ENCODE peak calls at places on chromosomes 5 and 9, in four cellular contexts. One of them, this sample, is unnamed.

GRCh38 chr5:95747041-95747679 is 16.0 kb downstream of the RHOBTB3 start:
- DNase-seq in neural crest cell: no peak
- DNase-seq in CD4-positive, alpha-beta T cell: no peak
- DNase-seq in GM20000: no peak
- DNase-seq in this sample: no peak

GRCh38 chr5:149227168-149227826 is 44.4 kb upstream of the AFAP1L1 start:
- DNase-seq in neural crest cell: no peak
- DNase-seq in CD4-positive, alpha-beta T cell: no peak
- DNase-seq in GM20000: no peak
- DNase-seq in this sample: no peak

GRCh38 chr5:179907570-179908324 is at the start of gene TBC1D9B:
- DNase-seq in neural crest cell: peak
- DNase-seq in CD4-positive, alpha-beta T cell: peak
- DNase-seq in GM20000: peak
- DNase-seq in this sample: peak

GRCh38 chr5:134555889-134556311 is 30.4 kb downstream of the JADE2 start:
- DNase-seq in neural crest cell: peak
- DNase-seq in CD4-positive, alpha-beta T cell: peak
- DNase-seq in GM20000: peak
- DNase-seq in this sample: peak

GRCh38 chr9:110875275-110875674 is 163.0 kb downstream of the LPAR1 start:
- DNase-seq in neural crest cell: no peak
- DNase-seq in CD4-positive, alpha-beta T cell: no peak
- DNase-seq in GM20000: peak
- DNase-seq in this sample: peak

GRCh38 chr5:141878186-141878770 is at the start of gene PCDH1:
- DNase-seq in neural crest cell: no peak
- DNase-seq in CD4-positive, alpha-beta T cell: no peak
- DNase-seq in GM20000: peak
- DNase-seq in this sample: no peak

GRCh38 chr5:164475339-164475977 is 970.0 kb downstream of the MAT2B start:
- DNase-seq in neural crest cell: no peak
- DNase-seq in CD4-positive, alpha-beta T cell: no peak
- DNase-seq in GM20000: no peak
- DNase-seq in this sample: peak

GRCh38 chr9:90702431-90702830 is 59.8 kb upstream of the DIRAS2 start:
- DNase-seq in neural crest cell: no peak
- DNase-seq in CD4-positive, alpha-beta T cell: no peak
- DNase-seq in GM20000: no peak
- DNase-seq in this sample: no peak

GRCh38 chr5:147989239-147989638 is 74.5 kb upstream of the SPINK5 start:
- DNase-seq in neural crest cell: no peak
- DNase-seq in CD4-positive, alpha-beta T cell: no peak
- DNase-seq in GM20000: no peak
- DNase-seq in this sample: no peak

GRCh38 chr9:38437193-38437823 is 13.1 kb upstream of the IGFBPL1 start:
- DNase-seq in neural crest cell: no peak
- DNase-seq in CD4-positive, alpha-beta T cell: no peak
- DNase-seq in GM20000: no peak
- DNase-seq in this sample: no peak

GRCh38 chr5:33309076-33309475 is 131.7 kb upstream of the TARS1 start:
- DNase-seq in neural crest cell: no peak
- DNase-seq in CD4-positive, alpha-beta T cell: no peak
- DNase-seq in GM20000: no peak
- DNase-seq in this sample: no peak

GRCh38 chr5:72130342-72130741 is 23.1 kb downstream of the MAP1B start:
- DNase-seq in neural crest cell: no peak
- DNase-seq in CD4-positive, alpha-beta T cell: no peak
- DNase-seq in GM20000: no peak
- DNase-seq in this sample: no peak

GRCh38 chr9:129436751-129437625 is 183.9 kb downstream of the C9orf50 start:
- DNase-seq in neural crest cell: no peak
- DNase-seq in CD4-positive, alpha-beta T cell: peak
- DNase-seq in GM20000: no peak
- DNase-seq in this sample: no peak

GRCh38 chr9:2060425-2060824 is 45.3 kb downstream of the SMARCA2 start:
- DNase-seq in neural crest cell: no peak
- DNase-seq in CD4-positive, alpha-beta T cell: no peak
- DNase-seq in GM20000: no peak
- DNase-seq in this sample: no peak

GRCh38 chr5:16585028-16585667 is 31.6 kb downstream of the RETREG1 start:
- DNase-seq in neural crest cell: no peak
- DNase-seq in CD4-positive, alpha-beta T cell: no peak
- DNase-seq in GM20000: peak
- DNase-seq in this sample: no peak

GRCh38 chr5:74629326-74629725 is 11.2 kb downstream of the ENC1 start:
- DNase-seq in neural crest cell: no peak
- DNase-seq in CD4-positive, alpha-beta T cell: no peak
- DNase-seq in GM20000: no peak
- DNase-seq in this sample: no peak

GRCh38 chr5:75847561-75848021 is 130.4 kb upstream of the POC5 start:
- DNase-seq in neural crest cell: no peak
- DNase-seq in CD4-positive, alpha-beta T cell: no peak
- DNase-seq in GM20000: peak
- DNase-seq in this sample: peak

GRCh38 chr9:112174223-112174964 is 703 bp downstream of the SUSD1 start:
- DNase-seq in neural crest cell: peak
- DNase-seq in CD4-positive, alpha-beta T cell: peak
- DNase-seq in GM20000: peak
- DNase-seq in this sample: peak

GRCh38 chr9:125990793-125991220 is 243.6 kb downstream of the PBX3 start:
- DNase-seq in neural crest cell: no peak
- DNase-seq in CD4-positive, alpha-beta T cell: no peak
- DNase-seq in GM20000: no peak
- DNase-seq in this sample: no peak

GRCh38 chr5:61340775-61341361 is 8.8 kb downstream of the ZSWIM6 start:
- DNase-seq in neural crest cell: no peak
- DNase-seq in CD4-positive, alpha-beta T cell: no peak
- DNase-seq in GM20000: no peak
- DNase-seq in this sample: no peak

GRCh38 chr9:9790216-9790872 is 822.5 kb downstream of the PTPRD start:
- DNase-seq in neural crest cell: peak
- DNase-seq in CD4-positive, alpha-beta T cell: no peak
- DNase-seq in GM20000: peak
- DNase-seq in this sample: peak
- TF ChIP-seq CTCF in neural crest cell: peak
- TF ChIP-seq CTCF in CD4-positive, alpha-beta T cell: peak
- TF ChIP-seq CTCF in GM20000: peak
- TF ChIP-seq CTCF in this sample: peak

GRCh38 chr9:36991516-36992134 is 42.4 kb downstream of the PAX5 start:
- DNase-seq in neural crest cell: peak
- DNase-seq in CD4-positive, alpha-beta T cell: no peak
- DNase-seq in GM20000: no peak
- DNase-seq in this sample: peak
- TF ChIP-seq CTCF in neural crest cell: peak
- TF ChIP-seq CTCF in CD4-positive, alpha-beta T cell: peak
- TF ChIP-seq CTCF in GM20000: peak
- TF ChIP-seq CTCF in this sample: peak

GRCh38 chr9:92770005-92770995 is 5.7 kb upstream of the BICD2 start:
- DNase-seq in neural crest cell: no peak
- DNase-seq in CD4-positive, alpha-beta T cell: no peak
- DNase-seq in GM20000: no peak
- DNase-seq in this sample: no peak
- TF ChIP-seq CTCF in neural crest cell: no peak
- TF ChIP-seq CTCF in CD4-positive, alpha-beta T cell: no peak
- TF ChIP-seq CTCF in GM20000: no peak
- TF ChIP-seq CTCF in this sample: no peak

DNA sequence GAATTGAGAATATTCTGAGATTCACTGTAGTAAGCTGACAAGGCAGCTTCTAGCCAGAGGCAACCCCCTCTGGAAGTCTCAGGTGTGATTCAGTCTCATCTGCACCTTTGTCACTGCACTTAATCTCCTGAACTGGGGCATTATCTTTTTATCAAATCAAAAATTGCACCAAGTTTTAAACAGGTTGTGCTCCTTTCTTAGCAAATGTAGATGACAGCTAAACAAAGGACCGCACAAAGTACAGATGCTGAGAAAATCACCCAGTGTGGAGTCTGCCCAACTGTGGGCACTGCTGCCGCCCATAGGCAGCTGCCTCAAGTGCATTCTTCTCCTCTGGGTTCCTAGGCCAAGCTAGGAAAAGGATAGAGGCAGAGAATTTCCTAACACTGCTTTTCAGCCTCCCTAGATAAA is 51.1 kb downstream of the STARD4 start:
- DNase-seq in neural crest cell: peak
- DNase-seq in CD4-positive, alpha-beta T cell: no peak
- DNase-seq in GM20000: no peak
- DNase-seq in this sample: peak
- TF ChIP-seq CTCF in neural crest cell: peak
- TF ChIP-seq CTCF in CD4-positive, alpha-beta T cell: no peak
- TF ChIP-seq CTCF in GM20000: peak
- TF ChIP-seq CTCF in this sample: peak

DNA sequence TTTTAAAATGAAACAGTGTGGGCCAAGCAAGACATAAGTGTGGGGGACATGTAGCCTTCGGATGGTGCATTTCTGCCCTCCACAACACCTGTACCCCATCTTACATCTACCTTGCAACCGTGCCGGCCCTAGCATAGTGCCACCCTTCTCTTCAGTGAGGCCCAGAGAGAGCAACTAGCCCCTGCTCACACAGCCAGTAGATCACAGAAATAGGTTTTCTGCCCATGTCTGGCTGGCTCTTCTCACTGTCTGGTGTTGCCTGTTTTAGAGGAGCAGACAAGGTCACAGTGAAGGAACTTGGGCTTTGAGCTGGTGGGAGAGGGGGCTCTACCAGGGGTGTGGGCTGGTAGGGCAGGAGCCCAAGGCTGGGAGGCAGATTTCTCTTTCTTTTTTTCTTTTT is 11.1 kb downstream of the PDLIM7 start:
- DNase-seq in neural crest cell: no peak
- DNase-seq in CD4-positive, alpha-beta T cell: no peak
- DNase-seq in GM20000: no peak
- DNase-seq in this sample: no peak
- TF ChIP-seq CTCF in neural crest cell: no peak
- TF ChIP-seq CTCF in CD4-positive, alpha-beta T cell: no peak
- TF ChIP-seq CTCF in GM20000: no peak
- TF ChIP-seq CTCF in this sample: no peak

DNA sequence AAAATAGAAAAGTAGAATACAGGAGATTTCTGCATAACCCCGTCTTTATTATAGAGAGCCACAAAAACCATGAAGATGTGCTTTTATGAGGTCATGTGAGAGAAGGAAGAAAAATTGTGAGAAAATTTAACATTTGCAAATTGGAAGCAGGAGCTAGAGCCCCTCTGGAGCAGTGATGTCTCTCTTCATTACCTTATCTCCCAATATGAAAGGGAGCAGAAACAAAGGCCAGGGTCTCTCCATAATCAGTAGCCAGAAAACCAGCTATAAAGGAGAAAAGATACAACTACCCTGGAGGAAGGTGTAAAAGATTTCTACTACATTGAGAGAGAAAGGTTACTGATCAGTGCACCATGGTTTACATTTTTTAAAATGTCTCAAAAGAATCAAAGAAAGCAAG is 53.2 kb upstream of the ITGA1 start:
- DNase-seq in neural crest cell: no peak
- DNase-seq in CD4-positive, alpha-beta T cell: no peak
- DNase-seq in GM20000: no peak
- DNase-seq in this sample: no peak
- TF ChIP-seq CTCF in neural crest cell: no peak
- TF ChIP-seq CTCF in CD4-positive, alpha-beta T cell: no peak
- TF ChIP-seq CTCF in GM20000: no peak
- TF ChIP-seq CTCF in this sample: no peak

DNA sequence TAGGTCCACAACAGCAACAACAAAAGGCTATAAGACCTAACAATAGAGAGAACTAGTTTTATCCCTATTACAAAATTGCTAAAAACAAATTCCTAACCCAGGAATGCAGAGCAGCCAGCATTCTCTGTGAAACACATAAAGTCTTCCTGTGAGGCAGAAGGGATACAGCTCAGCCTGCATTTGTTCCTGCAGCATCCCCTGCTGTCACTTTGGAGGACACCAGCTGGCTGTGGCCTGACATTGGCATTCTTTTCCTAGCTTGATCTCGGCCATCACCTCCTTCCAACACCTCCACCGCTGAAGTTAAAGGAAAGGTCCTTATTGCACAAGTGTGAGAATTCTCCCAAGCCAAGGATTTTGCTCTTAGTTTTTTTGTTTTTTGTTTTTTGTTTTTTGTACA is 186.1 kb downstream of the SNCAIP start:
- DNase-seq in neural crest cell: peak
- DNase-seq in CD4-positive, alpha-beta T cell: no peak
- DNase-seq in GM20000: no peak
- DNase-seq in this sample: no peak
- TF ChIP-seq CTCF in neural crest cell: peak
- TF ChIP-seq CTCF in CD4-positive, alpha-beta T cell: no peak
- TF ChIP-seq CTCF in GM20000: no peak
- TF ChIP-seq CTCF in this sample: no peak

DNA sequence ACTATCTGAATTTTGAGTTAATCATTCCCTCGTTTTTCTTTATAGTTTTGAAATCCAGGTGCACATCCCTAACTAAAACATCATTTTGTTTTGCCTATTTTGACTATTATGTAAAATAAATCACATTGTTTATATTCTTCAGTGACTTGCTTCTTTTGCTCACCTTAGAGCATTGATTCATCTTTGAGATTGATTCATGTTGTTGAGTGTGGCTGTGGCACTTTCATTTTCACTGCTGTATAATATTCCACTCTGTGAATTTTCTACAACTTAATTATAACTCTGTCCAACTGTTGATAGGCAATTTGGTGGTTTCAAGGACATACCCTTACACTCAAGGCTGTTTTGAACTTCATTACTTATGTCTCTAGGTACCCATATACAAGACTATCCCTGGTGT is 12.5 kb downstream of the NKX2-5 start:
- DNase-seq in neural crest cell: no peak
- DNase-seq in CD4-positive, alpha-beta T cell: no peak
- DNase-seq in GM20000: no peak
- DNase-seq in this sample: no peak
- TF ChIP-seq CTCF in neural crest cell: no peak
- TF ChIP-seq CTCF in CD4-positive, alpha-beta T cell: no peak
- TF ChIP-seq CTCF in GM20000: no peak
- TF ChIP-seq CTCF in this sample: no peak

GRCh38 chr5:34648522-34649158 is 7.5 kb upstream of the RAI14 start:
- DNase-seq in neural crest cell: no peak
- DNase-seq in CD4-positive, alpha-beta T cell: no peak
- DNase-seq in GM20000: no peak
- DNase-seq in this sample: no peak
- TF ChIP-seq CTCF in neural crest cell: no peak
- TF ChIP-seq CTCF in CD4-positive, alpha-beta T cell: no peak
- TF ChIP-seq CTCF in GM20000: no peak
- TF ChIP-seq CTCF in this sample: no peak